ENCODE peak calls at places on chromosomes 12 and 14, in nine cellular contexts. K is Peyer's patch, F is Panc1, H is K562, L is colonic mucosa, B is fibroblast of lung, S is A673, O is kidney, M is left ventricle myocardium inferior. V is an unnamed sample. For H3K36me3, the result is how much of the 10 kb centered on the place peaks cover.

GRCh38 chr12:81998761-81999378 is 239.7 kb upstream of the PPFIA2 start:
- DNase-seq in K (no peak), F (no peak), H (no peak), L (no peak), B (no peak), S (peak), O (no peak), M (no peak), V (no peak)

GRCh38 chr14:75525969-75526368 is 3.7 kb downstream of the BATF start:
- DNase-seq in K (peak), F (no peak), H (no peak), L (no peak), B (no peak), S (no peak), O (no peak), M (no peak), V (no peak)

GRCh38 chr12:50404307-50404706 is 3.6 kb downstream of the LARP4 start:
- DNase-seq in K (no peak), F (no peak), H (no peak), L (no peak), B (no peak), S (no peak), O (no peak), M (no peak), V (no peak)

GRCh38 chr12:124568431-124569374 is 1.3 kb upstream of the NCOR2 start:
- DNase-seq in K (peak), F (no peak), H (peak), L (peak), B (peak), S (peak), O (peak), M (peak), V (peak)

GRCh38 chr12:45343269-45344051 is 127.6 kb downstream of the ANO6 start:
- DNase-seq in K (no peak), F (no peak), H (peak), L (no peak), B (peak), S (no peak), O (no peak), M (peak), V (peak)

GRCh38 chr14:101010293-101010692 is 106.8 kb upstream of the RTL1 start:
- DNase-seq in K (no peak), F (no peak), H (no peak), L (no peak), B (no peak), S (no peak), O (peak), M (no peak), V (no peak)

GRCh38 chr14:22448905-22449611 is 140.0 kb downstream of the DAD1 start:
- DNase-seq in K (no peak), F (no peak), H (no peak), L (no peak), B (peak), S (no peak), O (no peak), M (no peak), V (no peak)

GRCh38 chr12:99367181-99367580 is 280.4 kb upstream of the GARIN6 start:
- DNase-seq in K (no peak), F (no peak), H (no peak), L (no peak), B (no peak), S (no peak), O (no peak), M (no peak), V (no peak)

GRCh38 chr14:74492413-74493342 is at the start of gene NPC2:
- DNase-seq in K (no peak), F (no peak), H (peak), L (no peak), B (peak), S (no peak), O (no peak), M (no peak), V (no peak)

GRCh38 chr14:73943083-73943482 is 6.8 kb downstream of the FAM161B start:
- DNase-seq in K (no peak), F (no peak), H (no peak), L (peak), B (peak), S (no peak), O (no peak), M (no peak), V (peak)

DNA sequence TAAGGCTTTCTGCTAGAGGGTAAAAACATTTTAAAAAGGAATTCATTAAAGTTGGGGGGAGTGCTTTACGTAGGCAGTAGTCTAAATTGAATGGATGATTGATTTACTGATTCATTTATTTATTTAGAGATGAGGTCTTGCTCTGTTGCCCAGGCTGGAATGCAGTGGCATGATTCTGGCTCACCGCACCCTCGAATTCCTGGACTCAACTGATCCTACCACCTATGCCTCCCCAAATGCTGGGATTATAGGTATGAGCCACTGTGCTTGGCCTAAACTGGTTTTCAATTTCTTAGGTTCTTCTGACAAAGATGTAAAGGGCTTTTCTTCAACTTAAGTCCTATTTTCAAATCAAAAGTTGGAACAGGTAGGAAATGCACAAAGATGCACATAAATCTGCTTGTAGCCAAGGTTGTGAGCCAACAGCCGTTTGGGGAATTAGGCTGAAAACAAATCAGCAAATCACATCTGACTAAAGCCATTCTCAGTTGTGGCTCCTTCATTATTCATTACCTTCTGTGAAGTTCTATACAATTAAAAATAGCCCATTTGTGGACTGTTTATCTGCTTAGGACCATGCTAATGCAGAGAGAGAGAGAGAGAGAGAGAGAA is 218.0 kb downstream of the PPM1H start:
- DNase-seq in K (no peak), F (no peak), H (no peak), L (no peak), B (no peak), S (no peak), O (no peak), M (no peak), V (no peak)
- H3K27ac ChIP-seq in K (no peak), F (peak), H (no peak), L (no peak), B (no peak), S (no peak), O (peak), M (no peak), V (no peak)

GRCh38 chr12:6034596-6034995 is 89.5 kb upstream of the ANO2 start:
- DNase-seq in K (no peak), F (no peak), H (no peak), L (no peak), B (no peak), S (no peak), O (peak), M (no peak), V (no peak)

GRCh38 chr12:6037459-6037858 is 87.0 kb downstream of the VWF start:
- DNase-seq in K (no peak), F (no peak), H (no peak), L (no peak), B (no peak), S (no peak), O (peak), M (no peak), V (no peak)

GRCh38 chr12:6038160-6038559 is 86.3 kb downstream of the VWF start:
- DNase-seq in K (no peak), F (peak), H (peak), L (peak), B (peak), S (peak), O (no peak), M (no peak), V (peak)

GRCh38 chr12:6033546-6033945 is 88.5 kb upstream of the ANO2 start:
- DNase-seq in K (no peak), F (no peak), H (no peak), L (no peak), B (no peak), S (no peak), O (peak), M (no peak), V (no peak)

GRCh38 chr12:6036509-6036908 is 88.0 kb downstream of the VWF start:
- DNase-seq in K (no peak), F (no peak), H (no peak), L (no peak), B (no peak), S (no peak), O (peak), M (no peak), V (no peak)
- H3K36me3 ChIP-seq in K (under half), F (under half), H (under half), L (under half), B (under half), S (under half), O (under half), M (under half), V (under half)

GRCh38 chr12:49000346-49000745 is 1.2 kb upstream of the DDN start:
- DNase-seq in K (no peak), F (no peak), H (no peak), L (no peak), B (no peak), S (no peak), O (no peak), M (no peak), V (no peak)
- H3K27ac ChIP-seq in K (no peak), F (no peak), H (no peak), L (no peak), B (no peak), S (no peak), O (peak), M (peak), V (no peak)

DNA sequence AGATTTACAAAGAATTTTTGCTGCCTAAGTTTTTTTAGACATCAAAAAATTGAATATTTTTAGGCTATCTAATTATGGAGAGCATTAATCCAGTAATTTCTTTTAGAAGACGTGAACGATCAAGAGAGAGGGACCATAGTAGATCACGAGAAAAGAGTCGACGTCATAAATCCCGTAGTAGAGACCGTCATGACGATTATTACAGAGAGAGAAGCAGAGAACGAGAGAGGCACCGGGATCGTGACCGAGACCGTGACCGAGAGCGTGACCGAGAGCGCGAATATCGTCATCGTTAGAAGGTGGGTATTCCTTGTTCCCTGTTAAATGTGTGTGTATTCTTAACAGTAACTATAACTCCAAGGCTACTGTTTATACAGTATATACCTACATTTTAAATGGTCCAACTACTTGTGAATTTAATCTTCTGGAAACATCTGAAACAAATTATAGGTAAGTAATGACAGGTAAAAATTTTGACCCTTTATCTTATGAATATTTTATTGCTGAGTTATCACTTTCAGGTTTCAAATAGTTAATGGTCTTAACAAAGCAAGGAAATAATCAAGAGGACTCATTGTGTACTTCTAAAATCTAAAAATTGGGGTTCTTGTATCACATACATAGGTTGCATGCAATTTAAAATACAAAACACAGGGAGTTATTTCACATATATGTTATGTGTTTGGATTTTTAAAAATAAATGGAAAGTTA is 23.1 kb downstream of the CPSF6 start:
- DNase-seq in K (no peak), F (no peak), H (no peak), L (no peak), B (no peak), S (no peak), O (no peak), M (no peak), V (no peak)
- H3K36me3 ChIP-seq in K (under half), F (half or more), H (half or more), L (under half), B (under half), S (half or more), O (under half), M (half or more), V (under half)

GRCh38 chr12:2183556-2184541 is 131.1 kb downstream of the CACNA1C start:
- DNase-seq in K (no peak), F (no peak), H (no peak), L (no peak), B (peak), S (peak), O (no peak), M (no peak), V (peak)
- H3K27ac ChIP-seq in K (peak), F (no peak), H (no peak), L (peak), B (peak), S (no peak), O (no peak), M (peak), V (no peak)

V was measured in small intestine.